ENCODE peak calls at places on chromosomes 5 and 9, in six cellular contexts. X is neuronal stem cell, V is H1, L is trophoblast cell, D is H9, G is IMR-90. Q is an unnamed sample.

GRCh38 chr9:23541976-23542375 is 284.1 kb downstream of the ELAVL2 start:
- DNase-seq in V (no peak), D (no peak), X (no peak), G (no peak), L (no peak), Q (no peak)

GRCh38 chr5:165620394-165620793 is 2115.0 kb downstream of the MAT2B start:
- DNase-seq in D (no peak), G (peak; percentile 93), X (no peak), L (peak; percentile 43), V (no peak), Q (peak; percentile 76)

GRCh38 chr9:117414220-117414905 is 494 bp downstream of the ASTN2 start:
- DNase-seq in D (peak; percentile 56), L (peak; percentile 50), V (no peak), G (no peak), X (no peak), Q (peak; percentile 19)

GRCh38 chr9:97623946-97624345 is 9.2 kb downstream of the TSTD2 start:
- DNase-seq in V (no peak), X (no peak), D (no peak), L (no peak), G (no peak), Q (no peak)

GRCh38 chr5:82821978-82822927 is 254.9 kb downstream of the TMEM167A start:
- DNase-seq in V (no peak), L (no peak), G (no peak), D (no peak), X (no peak), Q (no peak)

GRCh38 chr5:103503065-103503464 is 59.5 kb downstream of the NUDT12 start:
- DNase-seq in D (no peak), G (no peak), V (no peak), X (no peak), L (no peak), Q (no peak)

GRCh38 chr9:136232964-136233363 is 12.6 kb downstream of the QSOX2 start:
- DNase-seq in D (no peak), V (no peak), X (no peak), G (no peak), L (no peak), Q (no peak)

GRCh38 chr5:67094476-67095300 is 101.9 kb downstream of the CD180 start:
- DNase-seq in L (peak; percentile 27), D (peak; percentile 61), V (no peak), X (no peak), G (peak; percentile 56), Q (peak; percentile 84)

GRCh38 chr9:94150279-94150828 is 66.1 kb downstream of the PTPDC1 start:
- DNase-seq in X (no peak), L (no peak), V (no peak), G (no peak), D (no peak), Q (no peak)

GRCh38 chr5:141858084-141858765 is 20.0 kb downstream of the PCDH1 start:
- DNase-seq in G (no peak), L (no peak), X (no peak), D (peak; percentile 64), V (no peak), Q (no peak)

GRCh38 chr5:135033026-135033861 is 784 bp downstream of the PITX1 start:
- DNase-seq in D (peak; percentile 75), V (no peak), G (peak; percentile 56), X (peak; percentile 56), L (peak; percentile 53), Q (peak; percentile 63)

GRCh38 chr9:114721491-114722362 is 39.7 kb upstream of the TEX48 start:
- DNase-seq in V (no peak), D (no peak), G (peak; percentile 44), X (no peak), L (no peak), Q (no peak)
- H4K91ac ChIP-seq in V (no peak overlapping the region), D (no peak overlapping the region), G (no peak overlapping the region), X (no peak overlapping the region), L (no peak overlapping the region), Q (no peak overlapping the region)

DNA sequence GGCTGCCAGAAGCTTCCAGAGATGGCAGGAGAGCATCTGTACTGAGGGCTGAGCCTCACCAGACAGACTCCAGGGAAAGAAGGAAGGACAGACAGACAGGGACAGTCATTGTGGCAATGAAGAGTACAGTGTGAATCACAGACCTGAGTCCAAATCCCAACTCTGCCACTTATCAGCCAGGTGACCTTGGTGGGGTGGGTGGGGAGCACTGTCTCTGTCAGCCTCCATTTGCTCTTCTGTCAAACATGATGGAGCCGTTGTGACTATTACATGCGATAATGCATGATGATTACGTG is 85.9 kb upstream of the FSTL4 start:
- DNase-seq in V (no peak), D (no peak), X (no peak), L (no peak), G (no peak), Q (no peak)
- H3K4me1 ChIP-seq in V (no peaks in the 10 kb centered on the region), D (no peaks in the 10 kb centered on the region), X (peaks cover 5% of the 10 kb centered on the region), L (no peaks in the 10 kb centered on the region), G (no peaks in the 10 kb centered on the region), Q (no peaks in the 10 kb centered on the region)

GRCh38 chr9:17622749-17623148 is 43.9 kb downstream of the SH3GL2 start:
- DNase-seq in L (no peak), X (no peak), V (no peak), D (no peak), G (no peak), Q (no peak)
- H4K91ac ChIP-seq in L (no peak overlapping the region), X (no peak overlapping the region), V (no peak overlapping the region), D (no peak overlapping the region), G (no peak overlapping the region), Q (no peak overlapping the region)

DNA sequence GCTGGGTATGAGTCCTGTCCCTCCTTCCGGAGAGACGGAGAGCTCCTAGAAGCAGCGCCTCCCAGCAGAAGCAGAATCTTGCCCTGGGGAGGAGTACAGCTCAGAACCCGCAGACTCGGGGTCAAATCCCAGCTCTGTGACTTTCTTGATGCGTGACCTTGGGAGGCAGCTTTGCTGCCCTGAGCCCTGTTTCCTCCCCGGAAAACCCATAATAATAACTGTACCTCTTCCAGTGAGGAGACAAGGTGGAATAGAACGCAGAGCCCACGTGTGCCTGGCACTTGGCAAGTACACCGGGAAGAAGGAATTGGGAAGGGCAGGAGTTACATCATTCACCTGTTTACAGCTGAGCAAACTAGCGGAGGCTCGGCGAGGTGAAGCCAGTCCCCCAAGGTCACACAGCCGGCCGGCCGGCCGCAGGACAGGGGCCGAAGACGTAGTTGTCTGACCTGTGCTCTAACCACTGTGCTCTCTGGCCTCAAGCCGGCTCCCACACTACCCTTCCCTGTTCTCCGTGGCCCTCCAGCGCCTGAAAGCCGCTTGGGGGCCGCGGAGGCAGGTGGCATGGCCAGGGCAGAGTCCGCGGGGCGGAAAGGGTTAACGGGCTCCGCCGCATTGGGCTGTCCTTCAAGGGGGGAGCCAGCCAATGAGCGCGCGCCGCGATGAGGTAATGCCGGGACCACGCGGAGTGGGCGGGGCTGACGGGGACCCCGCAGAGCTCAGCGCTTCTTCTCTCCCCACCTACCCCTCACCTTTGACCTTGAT is 125.3 kb downstream of the C9orf50 start:
- DNase-seq in G (peak; percentile 84), X (peak; percentile 85), D (peak; percentile 93), L (peak; percentile 77), V (peak; percentile 87), Q (peak; percentile 89)
- H3K4me1 ChIP-seq in G (peaks cover 48% of the 10 kb centered on the region), X (peaks cover 44% of the 10 kb centered on the region), D (peaks cover 5% of the 10 kb centered on the region), L (peaks cover 65% of the 10 kb centered on the region), V (peaks cover 40% of the 10 kb centered on the region), Q (peaks cover 73% of the 10 kb centered on the region)

DNA sequence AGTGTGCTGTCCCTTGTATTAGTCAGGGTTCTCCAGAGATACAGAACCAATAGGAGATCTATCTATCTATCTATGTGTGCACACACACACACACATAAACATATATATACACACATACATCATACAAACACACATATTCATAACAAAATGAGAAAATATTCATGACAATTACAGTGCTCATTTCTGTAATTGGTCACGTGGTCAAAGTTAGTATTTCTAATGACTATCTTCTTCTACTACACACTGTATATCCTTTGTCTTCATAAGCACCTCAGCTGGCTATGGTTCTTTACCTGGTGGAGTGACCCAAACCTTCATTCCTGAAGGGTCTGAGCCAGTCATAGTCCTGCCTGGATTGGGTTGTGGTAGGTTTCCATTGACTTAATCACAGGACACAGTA is 17.7 kb upstream of the BTF3 start:
- DNase-seq in D (no peak), L (no peak), X (no peak), V (no peak), G (no peak), Q (no peak)
- H4K91ac ChIP-seq in D (no peak overlapping the region), L (no peak overlapping the region), X (no peak overlapping the region), V (no peak overlapping the region), G (no peak overlapping the region), Q (no peak overlapping the region)

GRCh38 chr5:139186752-139187326 is 11.3 kb downstream of the SIL1 start:
- DNase-seq in G (peak; percentile 84), L (peak; percentile 58), X (no peak), V (no peak), D (no peak), Q (peak; percentile 37)

GRCh38 chr5:139188558-139189270 is 9.5 kb downstream of the SIL1 start:
- DNase-seq in G (no peak), D (no peak), X (no peak), L (peak; percentile 54), V (no peak), Q (no peak)

GRCh38 chr5:139183502-139183901 is 14.7 kb downstream of the SIL1 start:
- DNase-seq in L (no peak), V (no peak), G (no peak), X (no peak), D (no peak), Q (no peak)

GRCh38 chr5:139185589-139185988 is 12.6 kb downstream of the SIL1 start:
- DNase-seq in D (no peak), X (no peak), G (no peak), V (no peak), L (no peak), Q (peak; percentile 38)

DNA sequence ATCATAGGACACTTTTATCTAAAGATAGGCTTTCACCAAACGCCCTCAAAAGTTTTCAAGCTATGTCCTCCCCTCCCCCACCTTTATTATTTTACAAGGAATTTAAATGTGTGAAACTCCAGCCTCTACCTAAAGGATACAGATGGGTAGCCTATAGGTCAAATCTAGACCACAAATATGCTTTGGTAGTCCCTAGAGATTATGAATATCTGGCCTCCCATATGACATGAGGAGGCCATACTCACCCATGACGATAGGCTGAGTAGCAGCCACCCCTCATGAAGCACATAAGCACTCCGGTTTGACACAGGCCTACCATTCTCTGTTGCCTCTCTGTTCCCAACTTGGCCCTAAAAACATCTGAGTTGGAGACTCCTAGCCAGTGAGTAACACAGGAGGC is 11.9 kb downstream of the SIL1 start:
- DNase-seq in G (no peak), X (no peak), D (no peak), V (no peak), L (no peak), Q (no peak)
- H3K4me1 ChIP-seq in G (peaks cover 30% of the 10 kb centered on the region), X (peaks cover 5% of the 10 kb centered on the region), D (no peaks in the 10 kb centered on the region), V (no peaks in the 10 kb centered on the region), L (peaks cover 7% of the 10 kb centered on the region), Q (peaks cover 5% of the 10 kb centered on the region)

DNA sequence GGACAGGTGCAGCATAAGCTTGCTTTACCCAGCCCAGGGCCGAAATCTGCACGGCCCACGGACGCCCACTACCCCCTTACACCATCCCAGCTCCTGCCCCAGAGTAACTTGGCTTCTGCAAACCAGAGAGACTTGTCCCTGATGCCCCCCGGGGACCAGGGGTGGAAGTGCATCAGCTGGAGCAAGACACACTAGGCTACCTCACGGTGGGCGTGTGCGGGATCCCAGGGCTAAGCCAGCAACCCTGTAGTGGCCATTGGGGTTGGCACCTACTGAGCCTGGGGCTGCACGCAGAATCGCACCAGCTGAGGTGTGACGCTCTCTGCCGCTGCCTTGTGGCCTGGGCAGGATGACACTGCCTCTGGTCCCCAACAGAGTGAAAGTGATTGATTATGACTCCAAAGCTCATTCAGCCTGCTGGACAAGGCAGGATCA is 6.1 kb upstream of the ZNF79 start:
- DNase-seq in D (peak; percentile 89), V (peak; percentile 43), L (no peak), G (no peak), X (no peak), Q (no peak)
- H4K91ac ChIP-seq in D (no peak overlapping the region), V (no peak overlapping the region), L (no peak overlapping the region), G (no peak overlapping the region), X (no peak overlapping the region), Q (no peak overlapping the region)

Q was measured in mesenchymal stem cell.